ENCODE peak calls at places on chromosomes 7 and 10, in four cellular contexts. F is non-pigmented ciliary epithelial cell; P is astrocyte of the spinal cord; K is CD8-positive, alpha-beta memory T cell. S is an unnamed sample.

GRCh38 chr7:134428942-134429341 is 30.0 kb downstream of the AKR1B1 start:
- DNase-seq in K (no peak), P (no peak), F (no peak), S (no peak)

GRCh38 chr10:99370993-99371392 is 41.8 kb downstream of the CNNM1 start:
- DNase-seq in P (peak), F (no peak), K (no peak), S (peak)

GRCh38 chr10:36819781-36820180 is 305.6 kb upstream of the ANKRD30A start:
- DNase-seq in P (no peak), F (no peak), K (no peak), S (no peak)

GRCh38 chr7:12119638-12120303 is 91.3 kb upstream of the TMEM106B start:
- DNase-seq in F (no peak), P (no peak), K (no peak), S (no peak)

GRCh38 chr7:19773361-19773760 is at the start of gene TMEM196:
- DNase-seq in F (no peak), K (no peak), P (no peak), S (peak)

GRCh38 chr10:132138596-132138995 is 48.2 kb upstream of the DPYSL4 start:
- DNase-seq in P (no peak), F (no peak), K (peak), S (no peak)

GRCh38 chr7:70808876-70809275 is 323.1 kb upstream of the GALNT17 start:
- DNase-seq in F (no peak), P (no peak), K (no peak), S (no peak)

GRCh38 chr7:137816696-137817320 is 30.0 kb downstream of the DGKI start:
- DNase-seq in P (no peak), K (no peak), F (no peak), S (no peak)

GRCh38 chr10:12129222-12130111 is at the start of gene SEC61A2:
- DNase-seq in K (peak), P (peak), F (peak), S (peak)

GRCh38 chr10:26485150-26485941 is 47.2 kb downstream of the APBB1IP start:
- DNase-seq in K (no peak), F (peak), P (peak), S (peak)

GRCh38 chr10:11547111-11547625 is 64.3 kb downstream of the USP6NL start:
- DNase-seq in P (peak), K (no peak), F (no peak), S (peak)

S was measured in left kidney.